ENCODE peak calls at places on chromosomes 3 and 15, in six cellular contexts. S, Y, F, G, E and W are unnamed samples.

GRCh38 chr15:39191871-39192281 is 389.0 kb upstream of the THBS1 start:
- DNase-seq in Y (no peak), S (no peak), F (no peak), G (no peak), E (peak; percentile 80), W (no peak)

GRCh38 chr15:90560229-90560771 is 30.6 kb downstream of the CRTC3 start:
- DNase-seq in S (no peak), F (no peak), Y (no peak), G (no peak), E (peak; percentile 57), W (peak; percentile 75)

GRCh38 chr15:52798529-52799101 is 8.5 kb upstream of the ONECUT1 start:
- DNase-seq in F (no peak), E (no peak), G (no peak), Y (no peak), S (no peak), W (no peak)

GRCh38 chr3:9820944-9821343 is 10.9 kb downstream of the TTLL3 start:
- DNase-seq in E (no peak), Y (no peak), F (no peak), S (peak; percentile 2), G (no peak), W (no peak)

GRCh38 chr3:58651268-58651667 is 15.3 kb downstream of the FAM3D start:
- DNase-seq in S (no peak), G (no peak), E (no peak), Y (no peak), F (no peak), W (no peak)

GRCh38 chr3:27591321-27591711 is 107.1 kb upstream of the SLC4A7 start:
- DNase-seq in F (no peak), E (no peak), S (no peak), Y (no peak), G (no peak), W (no peak)

GRCh38 chr3:123411340-123412040 is 37.4 kb downstream of the ADCY5 start:
- DNase-seq in Y (no peak), S (no peak), E (no peak), F (no peak), G (no peak), W (no peak)

GRCh38 chr3:141114816-141115458 is 63.8 kb downstream of the SPSB4 start:
- DNase-seq in G (no peak), S (no peak), Y (no peak), F (no peak), E (no peak), W (no peak)

GRCh38 chr3:96813134-96813819 is 1.1 kb upstream of the EPHA6 start:
- DNase-seq in Y (peak; percentile 30), E (peak; percentile 57), S (peak; percentile 88), G (peak; percentile 62), F (no peak), W (peak; percentile 33)

GRCh38 chr3:11591401-11592266 is 52.1 kb downstream of the VGLL4 start:
- DNase-seq in F (no peak), S (no peak), Y (peak; percentile 40), E (peak; percentile 93), G (peak; percentile 54), W (peak; percentile 51)

GRCh38 chr3:134621824-134622223 is 29.0 kb downstream of the KY start:
- DNase-seq in F (no peak), G (no peak), E (no peak), Y (no peak), S (no peak), W (no peak)

GRCh38 chr15:41806291-41807181 is 21.4 kb upstream of the JMJD7 start:
- DNase-seq in S (no peak), Y (no peak), E (peak; percentile 88), G (peak; percentile 72), F (no peak), W (no peak)

GRCh38 chr3:10299679-10300078 is 6.9 kb upstream of the GHRL start:
- DNase-seq in Y (no peak), S (no peak), E (no peak), F (no peak), G (no peak), W (no peak)

GRCh38 chr3:142595581-142595950 is 627 bp upstream of the PLS1 start:
- DNase-seq in G (no peak), Y (peak; percentile 42), E (peak; percentile 62), F (no peak), S (no peak), W (no peak)

GRCh38 chr3:150407818-150408231 is 273 bp upstream of the TSC22D2 start:
- DNase-seq in G (no peak), S (no peak), Y (no peak), F (peak; percentile 96), E (no peak), W (peak; percentile 94)

GRCh38 chr15:78325092-78325843 is 14.9 kb upstream of the CRABP1 start:
- DNase-seq in G (no peak), Y (no peak), S (peak; percentile 28), F (no peak), E (peak; percentile 49), W (no peak)

GRCh38 chr15:31405200-31405929 is 78.7 kb downstream of the KLF13 start:
- DNase-seq in E (no peak), Y (no peak), S (no peak), G (peak; percentile 68), F (no peak), W (no peak)

GRCh38 chr15:48887144-48887543 is 9.2 kb downstream of the EID1 start:
- DNase-seq in Y (no peak), F (no peak), G (no peak), E (peak; percentile 61), S (peak; percentile 1), W (no peak)

GRCh38 chr15:73240864-73241499 is 127.8 kb downstream of the HCN4 start:
- DNase-seq in E (peak; percentile 44), Y (peak; percentile 7), F (peak; percentile 72), G (peak; percentile 77), S (peak; percentile 88), W (peak; percentile 63)

GRCh38 chr3:14403636-14404395 is 1.4 kb downstream of the SLC6A6 start:
- DNase-seq in F (no peak), Y (no peak), E (no peak), G (peak; percentile 58), S (peak; percentile 62), W (no peak)

GRCh38 chr3:39157359-39157758 is 4.0 kb upstream of the CSRNP1 start:
- DNase-seq in F (no peak), G (no peak), Y (no peak), E (no peak), S (no peak), W (no peak)

GRCh38 chr3:195893516-195893915 is 14.8 kb downstream of the TNK2 start:
- DNase-seq in E (no peak), Y (no peak), F (no peak), G (no peak), S (peak; percentile 85), W (no peak)

GRCh38 chr15:67146875-67147381 is 81.5 kb downstream of the SMAD3 start:
- DNase-seq in Y (peak; percentile 49), F (no peak), S (no peak), G (no peak), E (peak; percentile 99), W (no peak)